ENCODE peak calls at places on chromosomes 2 and 18, in five cellular contexts. Z is cardiac muscle cell, H is uterus, C is adrenal gland, T is small intestine. E is an unnamed sample. For H3K4me1, the result is how much of the 10 kb centered on the place peaks cover.

GRCh38 chr2:58427572-58428285 is 186.6 kb upstream of the FANCL start:
- DNase-seq in Z (peak), C (peak), T (peak), H (peak), E (peak)

GRCh38 chr2:179861027-179861776 is at the start of gene ZNF385B:
- DNase-seq in T (no peak), Z (peak), H (no peak), C (no peak), E (no peak)

GRCh38 chr2:237254369-237254861 is 159.5 kb downstream of the COL6A3 start:
- DNase-seq in T (no peak), C (no peak), Z (peak), H (no peak), E (peak)

GRCh38 chr2:147525724-147526489 is 318.9 kb upstream of the ACVR2A start:
- DNase-seq in T (peak), H (no peak), C (no peak), Z (peak), E (no peak)

GRCh38 chr18:63823516-63824219 is 48.5 kb downstream of the SERPINB7 start:
- DNase-seq in H (no peak), T (peak), Z (peak), C (peak), E (no peak)

GRCh38 chr18:7417742-7418141 is 149.4 kb upstream of the PTPRM start:
- DNase-seq in H (no peak), T (no peak), Z (peak), C (no peak), E (no peak)

GRCh38 chr2:154403242-154403790 is 295.2 kb upstream of the KCNJ3 start:
- DNase-seq in T (no peak), Z (no peak), H (no peak), C (no peak), E (no peak)

GRCh38 chr2:72040629-72041403 is 106.8 kb downstream of the CYP26B1 start:
- DNase-seq in Z (peak), H (no peak), T (no peak), C (no peak), E (no peak)

GRCh38 chr18:5515007-5515744 is 28.6 kb downstream of the EPB41L3 start:
- DNase-seq in Z (no peak), C (no peak), T (peak), H (no peak), E (no peak)

GRCh38 chr2:108139521-108139920 is 100.2 kb upstream of the SULT1C3 start:
- DNase-seq in H (no peak), T (peak), C (no peak), Z (peak), E (no peak)

GRCh38 chr2:157307021-157307420 is 18.6 kb downstream of the ERMN start:
- DNase-seq in Z (no peak), H (no peak), C (no peak), T (no peak), E (no peak)

GRCh38 chr18:63073481-63073880 is 246.1 kb downstream of the BCL2 start:
- DNase-seq in H (no peak), C (no peak), Z (no peak), T (peak), E (no peak)

GRCh38 chr2:31812051-31812798 is 198.6 kb downstream of the MEMO1 start:
- DNase-seq in T (peak), C (peak), H (no peak), Z (peak), E (no peak)

GRCh38 chr2:191298306-191298705 is 53.1 kb downstream of the MYO1B start:
- DNase-seq in T (no peak), H (no peak), Z (no peak), C (no peak), E (no peak)

GRCh38 chr2:207311316-207312005 is 145.7 kb upstream of the KLF7 start:
- DNase-seq in C (peak), H (peak), T (peak), Z (peak), E (peak)

GRCh38 chr2:120442923-120443571 is 97.1 kb downstream of the INHBB start:
- DNase-seq in H (no peak), T (peak), C (no peak), Z (peak), E (no peak)

GRCh38 chr18:53909668-53910067 is 314.8 kb downstream of the MBD2 start:
- DNase-seq in C (no peak), Z (no peak), H (no peak), T (peak), E (peak)

GRCh38 chr18:74946646-74947045 is 262.3 kb downstream of the PTGR3 start:
- DNase-seq in H (no peak), Z (no peak), C (no peak), T (no peak), E (no peak)

GRCh38 chr2:143754732-143755131 is 625.5 kb downstream of the ARHGAP15 start:
- DNase-seq in Z (no peak), H (no peak), T (no peak), C (no peak), E (no peak)

GRCh38 chr18:48840491-48840877 is 110.3 kb downstream of the SMAD7 start:
- DNase-seq in Z (no peak), T (no peak), H (no peak), C (no peak), E (no peak)

GRCh38 chr18:79924814-79925655 is 26.4 kb downstream of the SLC66A2 start:
- DNase-seq in Z (no peak), T (no peak), C (peak), H (peak), E (peak)

GRCh38 chr18:3652380-3653262 is 202.6 kb downstream of the TGIF1 start:
- DNase-seq in T (peak), H (peak), C (peak), Z (peak), E (peak)

GRCh38 chr2:86671304-86671981 is 47.8 kb upstream of the RNF103 start:
- DNase-seq in C (peak), T (peak), H (peak), Z (peak), E (no peak)

GRCh38 chr18:11955299-11956029 is 25.8 kb upstream of the IMPA2 start:
- DNase-seq in Z (peak), T (no peak), C (peak), H (peak), E (peak)

GRCh38 chr2:191249131-191249813 is 4.1 kb downstream of the MYO1B start:
- DNase-seq in Z (peak), C (no peak), T (peak), H (no peak), E (no peak)

GRCh38 chr18:44636241-44636640 is 44.4 kb upstream of the SETBP1 start:
- DNase-seq in T (no peak), H (no peak), Z (no peak), C (no peak), E (no peak)

GRCh38 chr18:75223687-75224347 is 13.2 kb downstream of the TSHZ1 start:
- DNase-seq in T (no peak), H (no peak), Z (no peak), C (no peak), E (no peak)

GRCh38 chr2:171260471-171261424 is 100.1 kb upstream of the TLK1 start:
- DNase-seq in C (no peak), Z (no peak), T (no peak), H (no peak), E (no peak)

GRCh38 chr2:53520630-53520940 is 247.0 kb upstream of the CHAC2 start:
- DNase-seq in C (no peak), Z (no peak), T (no peak), H (no peak), E (no peak)

GRCh38 chr2:27587025-27587424 is 4.2 kb downstream of the ZNF512 start:
- DNase-seq in Z (no peak), T (no peak), H (no peak), C (no peak), E (no peak)

GRCh38 chr2:54387592-54387991 is 68.5 kb upstream of the SPTBN1 start:
- DNase-seq in H (no peak), C (no peak), T (no peak), Z (no peak), E (no peak)

GRCh38 chr2:100809486-100809885 is 10.5 kb upstream of the NPAS2 start:
- DNase-seq in H (no peak), Z (peak), C (no peak), T (no peak), E (no peak)

GRCh38 chr2:105797298-105797819 is 52.6 kb downstream of the NCK2 start:
- DNase-seq in H (peak), Z (peak), C (no peak), T (peak), E (no peak)

DNA sequence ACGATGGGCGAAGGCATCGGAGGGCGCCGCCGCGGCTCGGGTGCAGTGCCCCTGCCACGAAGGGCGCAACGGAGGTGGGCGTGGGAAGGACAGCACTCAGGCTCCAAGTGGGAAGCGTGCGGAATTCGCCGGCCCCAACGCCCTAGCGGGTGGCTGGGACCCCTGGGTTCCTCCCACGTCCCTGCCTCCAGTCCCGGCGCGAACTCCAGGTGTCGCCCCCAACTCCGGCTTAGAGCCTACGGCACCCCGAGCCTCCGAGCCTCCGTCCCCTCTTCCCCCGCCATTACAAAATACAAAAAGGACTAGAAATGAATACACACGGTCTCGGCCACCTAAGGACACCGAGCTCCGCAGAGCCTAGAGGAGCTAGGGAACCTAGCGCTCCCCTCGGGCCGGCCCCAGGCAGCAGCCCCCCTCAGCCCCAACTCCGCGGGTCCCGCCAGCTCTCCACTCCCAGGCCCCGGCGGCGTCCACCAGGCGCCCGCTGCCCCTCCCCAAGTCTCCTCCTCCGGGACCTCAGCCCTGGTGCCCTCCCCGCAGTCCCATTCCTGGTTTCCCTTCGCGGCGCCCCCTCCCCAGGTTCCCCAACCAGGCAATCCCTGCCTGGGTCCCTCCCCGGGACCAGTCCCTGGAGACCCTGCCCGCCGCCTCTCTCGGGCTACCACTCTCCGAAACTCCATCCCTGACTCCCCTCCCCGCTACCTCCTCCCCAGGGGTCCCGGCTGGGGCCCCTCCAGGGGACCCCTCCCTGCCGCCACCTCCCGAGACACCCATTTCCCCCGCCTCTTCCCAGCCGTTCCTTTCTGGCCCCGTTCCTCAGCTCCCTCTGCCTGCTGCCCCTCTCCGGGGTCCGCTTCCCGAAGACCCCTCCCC is 1.0 kb downstream of the CYP27C1 start:
- DNase-seq in Z (peak), T (no peak), C (no peak), H (no peak), E (no peak)
- H3K4me3 ChIP-seq in Z (peak), T (peak), C (peak), H (peak), E (peak)

GRCh38 chr2:96664366-96664765 is 21.8 kb downstream of the FER1L5 start:
- DNase-seq in T (no peak), H (no peak), Z (no peak), C (no peak), E (no peak)

GRCh38 chr2:96663829-96664228 is 21.3 kb downstream of the FER1L5 start:
- DNase-seq in C (no peak), Z (no peak), T (no peak), H (no peak), E (no peak)

GRCh38 chr2:96669539-96670215 is 27.1 kb downstream of the FER1L5 start:
- DNase-seq in T (no peak), C (no peak), Z (no peak), H (no peak), E (no peak)

GRCh38 chr2:96665083-96665569 is 22.6 kb downstream of the FER1L5 start:
- DNase-seq in C (peak), H (peak), Z (peak), T (no peak), E (peak)

DNA sequence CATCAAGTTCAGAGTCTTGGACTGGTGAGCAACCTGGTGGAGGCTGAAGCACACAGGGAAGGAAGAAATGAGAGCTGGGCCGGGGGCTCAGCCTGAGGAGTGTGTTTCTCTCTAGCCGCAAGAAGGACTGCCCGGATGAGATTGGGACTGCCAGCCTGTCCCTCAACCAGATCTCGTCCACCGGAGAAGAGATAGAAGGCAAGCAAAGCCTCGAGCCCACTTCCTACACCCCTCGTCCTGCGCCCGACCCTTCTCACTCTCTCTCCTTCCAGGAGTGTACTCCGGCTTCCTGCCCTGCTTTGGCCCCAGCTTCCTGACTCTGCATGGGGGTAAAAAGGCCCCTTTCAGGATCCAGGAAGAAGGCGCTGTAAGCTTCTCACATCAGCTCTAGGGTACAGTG is 26.2 kb downstream of the FER1L5 start:
- DNase-seq in Z (no peak), H (no peak), T (no peak), C (no peak), E (no peak)
- H3K4me1 ChIP-seq in Z (under half), H (under half), T (under half), C (under half), E (under half)

GRCh38 chr2:241040081-241040803 is 41.8 kb downstream of the SNED1 start:
- DNase-seq in H (no peak), C (peak), Z (no peak), T (no peak), E (no peak)
- H3K4me3 ChIP-seq in H (no peak), C (no peak), Z (no peak), T (no peak), E (no peak)

GRCh38 chr2:109246176-109246575 is 117.2 kb downstream of the SH3RF3 start:
- DNase-seq in C (peak), T (no peak), H (peak), Z (no peak), E (no peak)
- H3K4me1 ChIP-seq in C (half or more), T (under half), H (under half), Z (under half), E (under half)

E was measured in SJSA1.